ENCODE peak calls at places on chromosome 22, in six cellular contexts. N, L, P, E, V and O are unnamed samples.

GRCh38 chr22:29625090-29625825 is 21.8 kb downstream of the NF2 start:
- DNase-seq in N (peak), L (peak), P (peak), E (peak), V (peak), O (peak)

GRCh38 chr22:44697423-44698179 is 4.4 kb upstream of the PRR5 start:
- DNase-seq in N (peak), L (peak), P (peak), E (peak), V (no peak), O (peak)

GRCh38 chr22:22068657-22069056 is 86.1 kb upstream of the TOP3B start:
- DNase-seq in N (no peak), L (no peak), P (no peak), E (no peak), V (no peak), O (no peak)

GRCh38 chr22:30803679-30804078 is 109.0 kb downstream of the OSBP2 start:
- DNase-seq in N (no peak), L (no peak), P (no peak), E (no peak), V (no peak), O (no peak)

GRCh38 chr22:42651134-42651533 is 1.9 kb upstream of the CYB5R3 start:
- DNase-seq in N (no peak), L (peak), P (no peak), E (no peak), V (no peak), O (no peak)

GRCh38 chr22:32020117-32020516 is 22.9 kb upstream of the SLC5A1 start:
- DNase-seq in N (no peak), L (peak), P (no peak), E (no peak), V (no peak), O (no peak)

GRCh38 chr22:24977370-24978230 is 25.1 kb downstream of the KIAA1671 start:
- DNase-seq in N (no peak), L (no peak), P (no peak), E (peak), V (no peak), O (no peak)

GRCh38 chr22:23495614-23496444 is 84.3 kb downstream of the IGLL1 start:
- DNase-seq in N (no peak), L (no peak), P (no peak), E (no peak), V (no peak), O (no peak)

GRCh38 chr22:19822301-19823117 is 32.2 kb downstream of the GNB1L start:
- DNase-seq in N (no peak), L (no peak), P (no peak), E (no peak), V (no peak), O (no peak)

GRCh38 chr22:30922151-30922611 is 46.4 kb downstream of the MORC2 start:
- DNase-seq in N (peak), L (peak), P (peak), E (no peak), V (no peak), O (peak)

GRCh38 chr22:24583221-24583971 is 9.5 kb downstream of the LRRC75B start:
- DNase-seq in N (no peak), L (no peak), P (no peak), E (peak), V (peak), O (no peak)

GRCh38 chr22:27801616-27802388 is at the start of gene MN1:
- DNase-seq in N (peak), L (peak), P (no peak), E (no peak), V (no peak), O (peak)

GRCh38 chr22:19478086-19478392 is 954 bp downstream of the UFD1 start:
- DNase-seq in N (no peak), L (no peak), P (no peak), E (no peak), V (no peak), O (no peak)

GRCh38 chr22:35381424-35381772 is 502 bp downstream of the HMOX1 start:
- DNase-seq in N (no peak), L (no peak), P (no peak), E (no peak), V (no peak), O (no peak)

GRCh38 chr22:48258841-48259240 is 1496.4 kb downstream of the TBC1D22A start:
- DNase-seq in N (no peak), L (no peak), P (no peak), E (no peak), V (no peak), O (no peak)

GRCh38 chr22:20111045-20111688 is 4.7 kb upstream of the RANBP1 start:
- DNase-seq in N (no peak), L (peak), P (no peak), E (no peak), V (no peak), O (no peak)

GRCh38 chr22:23525510-23525909 is 54.6 kb downstream of the IGLL1 start:
- DNase-seq in N (no peak), L (no peak), P (no peak), E (no peak), V (no peak), O (no peak)

GRCh38 chr22:48658871-48659270 is 1168.8 kb downstream of the BRD1 start:
- DNase-seq in N (no peak), L (no peak), P (no peak), E (no peak), V (no peak), O (no peak)

GRCh38 chr22:30327864-30328345 is 1.2 kb upstream of the TBC1D10A start:
- DNase-seq in N (no peak), L (no peak), P (no peak), E (no peak), V (no peak), O (no peak)

GRCh38 chr22:18012528-18012927 is 11.8 kb downstream of the MICAL3 start:
- DNase-seq in N (no peak), L (peak), P (no peak), E (no peak), V (no peak), O (no peak)